ENCODE peak calls at places on chromosome 14, in four cellular contexts. B, F, L and P are unnamed samples.

GRCh38 chr14:69050235-69051184 is 71.4 kb upstream of the ACTN1 start:
- DNase-seq in F (no peak), L (no peak), B (no peak), P (no peak)

GRCh38 chr14:101965145-101965531 is 765 bp downstream of the DYNC1H1 start:
- DNase-seq in F (no peak), B (peak), L (peak), P (peak)

GRCh38 chr14:22610931-22611330 is 12.8 kb downstream of the ABHD4 start:
- DNase-seq in B (no peak), F (no peak), L (no peak), P (no peak)

GRCh38 chr14:69259531-69260245 is at the start of gene GALNT16:
- DNase-seq in B (no peak), L (no peak), F (no peak), P (peak)

GRCh38 chr14:75413013-75413412 is 14.8 kb upstream of the JDP2 start:
- DNase-seq in F (no peak), B (no peak), L (no peak), P (no peak)

GRCh38 chr14:56273949-56274348 is 155.7 kb downstream of the PELI2 start:
- DNase-seq in B (no peak), F (no peak), L (no peak), P (no peak)

GRCh38 chr14:65002586-65003210 is 16.0 kb downstream of the FNTB start:
- DNase-seq in B (no peak), L (no peak), F (no peak), P (no peak)

GRCh38 chr14:34436118-34436905 is 25.7 kb downstream of the SPTSSA start:
- DNase-seq in F (no peak), L (no peak), B (peak), P (no peak)

GRCh38 chr14:103533999-103534575 is 5.1 kb downstream of the TRMT61A start:
- DNase-seq in B (no peak), F (no peak), L (no peak), P (no peak)

GRCh38 chr14:105144666-105145380 is 23.8 kb downstream of the JAG2 start:
- DNase-seq in F (no peak), B (no peak), L (no peak), P (no peak)

GRCh38 chr14:105525861-105526780 is at the start of gene TMEM121:
- DNase-seq in B (no peak), F (no peak), L (peak), P (peak)

GRCh38 chr14:22190411-22191191 is 398.4 kb downstream of the DAD1 start:
- DNase-seq in B (no peak), L (no peak), F (no peak), P (no peak)

GRCh38 chr14:39266871-39267591 is 33.3 kb downstream of the MIA2 start:
- DNase-seq in B (peak), F (no peak), L (peak), P (peak)

GRCh38 chr14:58270628-58271027 is 26.0 kb downstream of the PSMA3 start:
- DNase-seq in L (no peak), F (no peak), B (no peak), P (no peak)

GRCh38 chr14:59358105-59358504 is 107.1 kb downstream of the GPR135 start:
- DNase-seq in L (peak), B (peak), F (no peak), P (no peak)

GRCh38 chr14:69262516-69262915 is 2.6 kb downstream of the GALNT16 start:
- DNase-seq in B (no peak), F (no peak), L (no peak), P (no peak)

DNA sequence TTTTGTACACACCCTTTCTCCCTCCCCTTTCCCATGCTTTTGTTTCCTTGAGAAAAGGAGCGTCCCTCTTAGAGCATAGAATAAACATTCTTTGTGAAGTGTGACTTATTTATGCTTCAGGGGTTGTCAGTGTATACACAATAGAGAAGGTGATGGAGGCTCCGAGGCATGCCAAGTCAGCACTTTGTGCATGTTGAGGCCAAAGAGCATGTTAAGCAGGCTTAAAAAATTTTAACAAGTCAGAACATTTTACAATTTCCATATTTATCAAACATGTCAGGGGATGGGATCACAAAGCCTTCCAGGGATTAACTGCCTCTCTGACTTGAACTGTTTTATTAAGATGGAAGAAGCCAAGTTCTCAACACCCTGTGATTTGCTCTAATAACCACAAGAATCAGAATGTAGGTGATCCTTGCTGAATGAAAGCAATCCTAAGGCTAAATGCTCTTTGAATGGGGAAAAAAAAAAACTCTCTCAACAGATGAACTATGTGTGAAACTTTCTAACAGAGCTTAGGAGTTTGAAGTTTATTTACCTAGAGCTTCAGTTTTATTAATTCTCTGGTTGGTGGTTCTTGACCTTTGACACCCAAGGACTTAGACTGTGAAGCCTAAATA is 223.1 kb downstream of the RAD51B start:
- DNase-seq in F (no peak), B (no peak), L (no peak), P (no peak)
- TF ChIP-seq TARDBP in F (no peak), B (no peak), L (no peak), P (no peak)

GRCh38 chr14:82861321-82861720 is 1327.7 kb upstream of the SEL1L start:
- DNase-seq in B (no peak), F (no peak), L (no peak), P (no peak)

GRCh38 chr14:82854131-82854530 is 1320.5 kb upstream of the SEL1L start:
- DNase-seq in B (no peak), L (no peak), F (no peak), P (no peak)

GRCh38 chr14:82854851-82855250 is 1321.2 kb upstream of the SEL1L start:
- DNase-seq in B (no peak), F (no peak), L (no peak), P (no peak)

DNA sequence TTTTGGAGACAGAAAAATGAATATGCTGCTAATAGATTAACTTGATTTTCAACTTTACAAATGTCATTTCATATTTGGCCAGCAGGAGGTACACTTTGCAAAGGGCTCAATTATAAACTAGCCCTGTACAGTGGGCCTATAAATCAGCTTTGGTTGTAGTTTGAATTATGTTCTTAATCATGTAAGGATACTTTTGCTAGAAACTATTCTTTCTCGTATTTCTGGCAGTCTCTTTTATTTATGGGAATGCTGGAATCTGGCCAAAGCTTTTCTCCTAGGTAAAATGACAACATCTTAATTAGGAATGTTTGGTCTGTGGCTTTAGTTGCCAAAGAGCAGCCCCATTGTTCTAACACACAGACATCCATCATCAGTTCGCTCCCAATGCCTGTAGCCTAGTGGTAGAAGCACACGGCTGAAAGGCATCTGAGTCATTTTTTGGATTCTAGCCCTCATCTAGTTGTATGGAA is 1322.3 kb upstream of the SEL1L start:
- DNase-seq in F (no peak), B (no peak), L (no peak), P (no peak)
- TF ChIP-seq FOXM1 in F (no peak), B (no peak), L (no peak), P (no peak)

GRCh38 chr14:94376108-94376975 is 12.1 kb downstream of the SERPINA1 start:
- DNase-seq in L (no peak), F (no peak), B (no peak), P (no peak)
- TF ChIP-seq FOXK2 in L (no peak), F (no peak), B (no peak), P (no peak)

GRCh38 chr14:89455412-89455811 is 38.4 kb upstream of the FOXN3 start:
- DNase-seq in F (no peak), B (no peak), L (peak), P (no peak)

GRCh38 chr14:89451229-89451628 is 34.2 kb upstream of the FOXN3 start:
- DNase-seq in F (no peak), L (no peak), B (no peak), P (no peak)

GRCh38 chr14:89454971-89455370 is 37.9 kb upstream of the FOXN3 start:
- DNase-seq in F (no peak), L (no peak), B (no peak), P (no peak)

GRCh38 chr14:89457007-89457406 is 40.0 kb upstream of the FOXN3 start:
- DNase-seq in B (peak), L (no peak), F (no peak), P (no peak)

DNA sequence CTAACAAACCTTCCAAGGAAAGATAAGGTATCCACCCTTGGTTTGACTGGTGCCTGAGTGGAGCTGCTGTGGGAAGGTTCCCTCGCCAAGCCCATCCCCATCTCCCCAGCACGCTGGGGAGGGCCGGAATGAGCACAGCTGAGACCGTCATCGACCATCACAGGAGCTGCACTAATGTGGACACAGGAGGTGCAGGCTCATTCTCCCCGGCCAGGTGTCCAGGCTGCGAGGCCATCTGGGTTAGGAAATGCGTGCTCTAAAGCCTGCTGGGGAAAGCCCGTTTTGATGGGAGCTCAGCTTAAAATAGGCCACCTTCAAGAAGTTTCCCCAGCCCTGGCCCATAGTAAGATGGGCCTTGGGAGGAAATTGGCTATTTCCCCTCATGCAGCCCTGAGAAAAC is 35.2 kb upstream of the FOXN3 start:
- DNase-seq in L (no peak), F (no peak), B (no peak), P (no peak)
- TF ChIP-seq TARDBP in L (no peak), F (no peak), B (no peak), P (no peak)

GRCh38 chr14:24595046-24595808 is 14.3 kb downstream of the GZMH start:
- DNase-seq in F (no peak), B (no peak), L (no peak), P (no peak)
- TF ChIP-seq FOXM1 in F (no peak), B (no peak), L (no peak), P (no peak)

GRCh38 chr14:81062816-81063215 is 107.4 kb downstream of the TSHR start:
- DNase-seq in B (peak), F (peak), L (peak), P (peak)
- TF ChIP-seq FOXK2 in B (no peak), F (no peak), L (no peak), P (no peak)

GRCh38 chr14:93036652-93037341 is 78.9 kb downstream of the ITPK1 start:
- DNase-seq in L (no peak), F (no peak), B (peak), P (no peak)

GRCh38 chr14:93039649-93040315 is 75.9 kb downstream of the ITPK1 start:
- DNase-seq in F (no peak), B (no peak), L (no peak), P (no peak)

GRCh38 chr14:93035585-93035916 is 80.2 kb downstream of the ITPK1 start:
- DNase-seq in B (no peak), F (no peak), L (no peak), P (no peak)

GRCh38 chr14:93035917-93036651 is 79.6 kb downstream of the ITPK1 start:
- DNase-seq in B (peak), L (peak), F (no peak), P (no peak)

DNA sequence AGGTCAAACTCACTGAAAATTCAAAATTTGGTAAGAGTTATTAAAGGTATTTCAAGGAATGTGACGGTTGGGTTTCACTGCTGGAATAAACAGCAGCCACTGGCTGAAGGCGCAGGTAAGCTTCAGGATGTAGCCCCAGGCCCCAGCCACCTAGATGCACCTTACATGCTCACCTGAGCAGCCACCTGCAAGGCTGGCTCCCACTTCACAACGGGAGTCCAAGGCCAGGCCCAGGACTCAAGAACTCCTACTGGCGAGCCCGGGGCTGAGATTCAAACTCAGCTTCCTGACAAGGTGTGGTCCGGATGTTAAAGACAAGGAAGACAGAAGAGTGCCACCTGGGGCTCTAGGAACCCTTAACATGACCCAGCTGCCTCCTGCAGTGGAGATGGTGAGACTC is 78.4 kb downstream of the ITPK1 start:
- DNase-seq in L (no peak), B (no peak), F (no peak), P (no peak)
- TF ChIP-seq TARDBP in L (no peak), B (no peak), F (no peak), P (no peak)

GRCh38 chr14:96269359-96269710 is 13.3 kb downstream of the BDKRB1 start:
- DNase-seq in F (no peak), B (no peak), L (no peak), P (no peak)

GRCh38 chr14:96272777-96273471 is 16.9 kb downstream of the BDKRB1 start:
- DNase-seq in B (no peak), L (peak), F (no peak), P (no peak)

GRCh38 chr14:96271421-96271762 is 15.4 kb downstream of the BDKRB1 start:
- DNase-seq in F (no peak), B (no peak), L (no peak), P (no peak)

GRCh38 chr14:96268426-96269358 is 12.7 kb downstream of the BDKRB1 start:
- DNase-seq in F (no peak), B (no peak), L (no peak), P (no peak)

DNA sequence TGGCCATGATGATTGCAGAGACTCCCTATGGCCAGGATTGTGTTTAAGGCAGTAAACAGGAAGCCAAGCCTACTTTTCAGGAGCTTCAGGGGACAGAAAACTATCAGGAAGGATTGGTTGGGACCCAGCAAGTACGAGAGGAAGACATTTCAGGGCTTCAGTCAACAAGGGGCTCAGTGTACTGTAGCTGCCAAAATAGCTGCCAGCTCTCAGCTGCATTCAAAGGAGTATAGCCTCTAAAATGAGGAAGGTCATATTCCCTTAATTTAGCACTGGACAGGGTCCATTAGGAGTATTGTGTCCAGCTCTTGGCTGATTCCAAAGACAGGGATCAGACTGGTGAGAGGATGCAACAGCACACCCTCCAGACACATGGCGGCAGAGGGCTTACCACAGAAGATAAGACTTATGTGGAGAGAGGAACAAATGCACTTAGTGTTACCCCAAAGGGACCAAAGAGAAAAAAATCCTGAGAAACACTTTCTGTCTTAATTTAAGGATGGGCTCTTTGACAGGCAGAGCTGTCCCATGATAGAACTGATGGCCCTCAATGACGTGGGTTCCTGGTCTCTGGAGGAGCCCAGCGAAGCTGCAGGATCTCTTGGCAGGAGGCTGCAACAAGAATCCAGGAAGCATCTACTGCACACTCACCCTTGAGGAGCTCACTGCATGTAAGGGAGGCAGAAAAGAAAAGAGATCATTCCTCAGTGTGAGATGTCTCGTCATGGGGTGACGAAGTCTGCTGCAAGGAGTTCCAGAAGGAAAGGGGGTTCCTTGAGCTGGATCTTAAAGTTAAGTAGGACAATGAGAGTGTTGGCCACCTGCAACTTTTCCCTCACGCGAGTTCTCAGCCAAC is 14.8 kb downstream of the BDKRB1 start:
- DNase-seq in B (no peak), L (no peak), F (no peak), P (no peak)
- TF ChIP-seq FOXM1 in B (no peak), L (no peak), F (no peak), P (no peak)

GRCh38 chr14:86540636-86541247 is 1010.8 kb downstream of the FLRT2 start:
- DNase-seq in L (no peak), F (no peak), B (no peak), P (no peak)
- TF ChIP-seq FOXK2 in L (no peak), F (no peak), B (no peak), P (no peak)